ENCODE peak calls at places on chromosomes 5 and 9, in seven cellular contexts. N, M, X, F, S, Y and R are unnamed samples.

GRCh38 chr9:83622433-83622813 is 520 bp upstream of the IDNK start:
- DNase-seq in N (no peak), M (no peak), X (no peak), F (no peak), S (no peak), Y (peak; percentile 21), R (no peak)

GRCh38 chr9:74330487-74331214 is 166.5 kb upstream of the RORB start:
- DNase-seq in N (no peak), M (no peak), X (no peak), F (no peak), S (no peak), Y (peak; percentile 32), R (no peak)

GRCh38 chr5:67935908-67936573 is 279.5 kb upstream of the PIK3R1 start:
- DNase-seq in N (no peak), M (no peak), X (no peak), F (no peak), S (no peak), Y (no peak), R (no peak)

GRCh38 chr9:93461810-93462209 is 8.4 kb upstream of the FAM120AOS start:
- DNase-seq in N (no peak), M (no peak), X (no peak), F (no peak), S (no peak), Y (no peak), R (no peak)

GRCh38 chr5:37842048-37842447 is 2.2 kb upstream of the GDNF start:
- DNase-seq in N (no peak), M (no peak), X (no peak), F (no peak), S (no peak), Y (no peak), R (no peak)

GRCh38 chr9:74444389-74444788 is 52.7 kb upstream of the RORB start:
- DNase-seq in N (no peak), M (no peak), X (no peak), F (no peak), S (no peak), Y (peak; percentile 15), R (no peak)

GRCh38 chr9:105911104-105911911 is 217.0 kb downstream of the TMEM38B start:
- DNase-seq in N (peak; percentile 41), M (no peak), X (peak; percentile 4), F (no peak), S (no peak), Y (no peak), R (no peak)

GRCh38 chr5:6398570-6399230 is 20.4 kb upstream of the MED10 start:
- DNase-seq in N (no peak), M (no peak), X (no peak), F (no peak), S (no peak), Y (no peak), R (no peak)

GRCh38 chr5:104706570-104706969 is 1144.0 kb upstream of the NUDT12 start:
- DNase-seq in N (no peak), M (no peak), X (no peak), F (no peak), S (no peak), Y (no peak), R (no peak)

GRCh38 chr5:66877843-66878242 is 281.6 kb downstream of the MAST4 start:
- DNase-seq in N (no peak), M (no peak), X (no peak), F (no peak), S (no peak), Y (no peak), R (no peak)

GRCh38 chr5:26519245-26519644 is 519.1 kb downstream of the CDH9 start:
- DNase-seq in N (no peak), M (no peak), X (no peak), F (no peak), S (no peak), Y (no peak), R (no peak)

GRCh38 chr5:89320889-89321288 is 437.9 kb upstream of the MEF2C start:
- DNase-seq in N (no peak), M (no peak), X (no peak), F (no peak), S (no peak), Y (no peak), R (no peak)

GRCh38 chr9:89880721-89881120 is 275.9 kb downstream of the GADD45G start:
- DNase-seq in N (no peak), M (no peak), X (no peak), F (no peak), S (no peak), Y (no peak), R (no peak)

GRCh38 chr5:15499528-15500325 is at the start of gene FBXL7:
- DNase-seq in N (peak; percentile 58), M (no peak), X (peak; percentile 4), F (no peak), S (no peak), Y (peak; percentile 90), R (peak; percentile 25)

GRCh38 chr9:20512636-20513035 is 109.7 kb downstream of the MLLT3 start:
- DNase-seq in N (no peak), M (no peak), X (no peak), F (no peak), S (no peak), Y (no peak), R (no peak)

GRCh38 chr9:81716409-81716808 is 27.1 kb upstream of the TLE1 start:
- DNase-seq in N (no peak), M (no peak), X (no peak), F (no peak), S (no peak), Y (no peak), R (no peak)

GRCh38 chr5:141969783-141970741 is 1.2 kb downstream of the RNF14 start:
- DNase-seq in N (no peak), M (peak; percentile 67), X (no peak), F (peak; percentile 44), S (peak; percentile 57), Y (no peak), R (peak; percentile 45)

GRCh38 chr9:70105142-70105541 is 61.5 kb downstream of the MAMDC2 start:
- DNase-seq in N (no peak), M (no peak), X (no peak), F (no peak), S (no peak), Y (peak; percentile 64), R (no peak)

GRCh38 chr9:70101265-70101664 is 57.6 kb downstream of the MAMDC2 start:
- DNase-seq in N (no peak), M (no peak), X (no peak), F (no peak), S (no peak), Y (no peak), R (no peak)

GRCh38 chr9:70094747-70095146 is 51.1 kb downstream of the MAMDC2 start:
- DNase-seq in N (no peak), M (no peak), X (no peak), F (no peak), S (no peak), Y (no peak), R (no peak)

GRCh38 chr9:70097187-70097586 is 53.5 kb downstream of the MAMDC2 start:
- DNase-seq in N (no peak), M (no peak), X (no peak), F (no peak), S (no peak), Y (no peak), R (no peak)

DNA sequence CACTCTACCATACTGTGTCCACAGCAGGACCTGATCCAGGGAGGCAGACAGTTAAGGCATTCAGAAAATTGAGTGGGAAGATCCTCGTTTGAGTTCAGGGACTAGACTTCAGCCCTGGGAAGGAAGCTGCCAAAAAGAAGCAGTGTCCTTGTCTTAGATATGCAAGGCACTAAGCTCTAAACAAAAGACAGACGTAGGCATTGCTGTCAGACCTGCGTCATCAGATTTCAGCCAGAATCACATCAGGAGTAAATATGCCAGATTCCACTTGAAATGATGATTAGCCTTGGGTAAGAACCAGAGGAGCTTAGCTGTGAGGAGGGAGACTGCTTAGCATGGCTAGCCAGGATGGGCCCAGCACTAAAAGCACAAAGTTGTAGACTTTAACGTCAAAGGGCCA is 56.7 kb downstream of the MAMDC2 start:
- DNase-seq in N (no peak), M (no peak), X (no peak), F (no peak), S (no peak), Y (peak; percentile 11), R (no peak)
- TF ChIP-seq POLR2AphosphoS5 in N (no peak), M (no peak), X (no peak), F (no peak), S (no peak), Y (no peak), R (no peak)

DNA sequence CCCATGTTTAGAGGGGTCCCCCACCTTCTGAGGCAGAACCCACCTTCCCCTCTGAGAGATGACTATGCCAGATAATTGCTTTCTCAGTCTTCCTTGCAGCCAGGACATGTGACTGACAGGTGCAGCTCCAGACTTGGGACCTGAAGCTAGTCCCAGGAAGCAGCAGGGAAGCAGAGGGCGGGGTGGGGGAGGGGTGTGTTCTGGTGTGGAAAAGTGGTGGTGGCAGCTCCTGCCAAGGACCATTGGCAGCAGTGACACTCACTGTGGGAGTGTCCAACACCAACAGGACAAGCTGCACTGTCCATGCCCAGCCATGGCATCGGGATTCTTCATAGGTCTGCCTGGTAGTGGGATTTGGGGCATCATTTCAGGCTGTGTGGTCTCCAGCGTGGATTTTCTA is 2.3 kb downstream of the EIF4E1B start:
- DNase-seq in N (no peak), M (no peak), X (no peak), F (no peak), S (no peak), Y (no peak), R (no peak)
- TF ChIP-seq TAF1 in N (no peak), M (no peak), X (no peak), F (no peak), S (no peak), Y (no peak), R (no peak)

GRCh38 chr5:57442080-57442839 is 40.4 kb downstream of the ACTBL2 start:
- DNase-seq in N (no peak), M (peak; percentile 15), X (no peak), F (no peak), S (no peak), Y (no peak), R (no peak)

GRCh38 chr5:57438162-57438561 is 44.4 kb downstream of the ACTBL2 start:
- DNase-seq in N (no peak), M (no peak), X (no peak), F (no peak), S (no peak), Y (no peak), R (no peak)

GRCh38 chr5:57441557-57441956 is 41.1 kb downstream of the ACTBL2 start:
- DNase-seq in N (no peak), M (peak; percentile 76), X (no peak), F (no peak), S (no peak), Y (no peak), R (no peak)

GRCh38 chr5:57436586-57436985 is 46.0 kb downstream of the ACTBL2 start:
- DNase-seq in N (no peak), M (no peak), X (no peak), F (no peak), S (no peak), Y (no peak), R (no peak)

DNA sequence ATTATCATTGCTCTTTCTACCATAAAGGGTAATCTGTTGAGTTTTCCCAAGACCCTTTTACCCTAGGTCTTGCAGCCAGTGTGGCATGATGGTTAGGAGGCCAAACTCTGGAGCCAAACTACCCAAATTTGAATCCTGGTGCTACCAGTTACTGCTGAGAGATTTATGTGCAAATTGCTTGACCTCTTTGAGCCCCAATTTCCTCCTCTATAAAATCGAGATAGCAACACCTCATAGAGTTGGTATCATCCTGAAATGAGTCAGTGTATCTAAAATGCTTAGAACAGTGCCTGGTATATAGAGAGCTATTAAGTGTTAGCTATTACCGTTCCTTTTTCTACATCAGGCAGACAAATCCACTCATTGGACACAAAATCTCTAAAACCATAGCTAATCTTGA is 43.0 kb downstream of the ACTBL2 start:
- DNase-seq in N (no peak), M (no peak), X (no peak), F (no peak), S (no peak), Y (no peak), R (no peak)
- TF ChIP-seq POLR2AphosphoS5 in N (no peak), M (no peak), X (no peak), F (no peak), S (no peak), Y (no peak), R (no peak)

GRCh38 chr5:14077501-14077900 is 65.6 kb upstream of the TRIO start:
- DNase-seq in N (no peak), M (no peak), X (no peak), F (no peak), S (no peak), Y (no peak), R (no peak)
- TF ChIP-seq TAF1 in N (no peak), M (no peak), X (no peak), F (no peak), S (no peak), Y (no peak), R (no peak)